ENCODE peak calls at places on chromosomes 13 and 19, in seven cellular contexts. D is body of pancreas, Y is astrocyte, T is adrenal gland, M is osteoblast, E is left ventricle myocardium inferior, Q is Peyer's patch. W is an unnamed sample.

GRCh38 chr19:18663940-18664530 is 19.4 kb upstream of the CRTC1 start:
- DNase-seq in Q (no peak), M (peak; percentile 52), T (no peak), D (no peak), Y (no peak), E (no peak), W (no peak)

GRCh38 chr13:99590519-99591011 is 89.3 kb downstream of the TM9SF2 start:
- DNase-seq in Y (peak; percentile 55), Q (no peak), E (no peak), D (no peak), M (no peak), T (no peak), W (no peak)

GRCh38 chr13:97395437-97396136 is 38.4 kb upstream of the RAP2A start:
- DNase-seq in T (no peak), E (no peak), Y (peak; percentile 37), D (no peak), M (no peak), Q (no peak), W (no peak)

GRCh38 chr19:33385956-33386355 is 12.4 kb downstream of the CEBPG start:
- DNase-seq in M (peak; percentile 25), Q (no peak), D (no peak), E (peak; percentile 60), Y (no peak), T (peak; percentile 74), W (no peak)

GRCh38 chr13:39684531-39685137 is 29.2 kb downstream of the COG6 start:
- DNase-seq in T (no peak), Y (peak; percentile 37), D (no peak), E (no peak), Q (no peak), M (peak; percentile 65), W (no peak)

GRCh38 chr19:10086904-10087256 is 763 bp downstream of the SHFL start:
- DNase-seq in D (no peak), M (peak; percentile 85), T (no peak), Y (no peak), Q (no peak), E (no peak), W (no peak)

GRCh38 chr19:13014101-13014920 is 19.0 kb downstream of the NFIX start:
- DNase-seq in T (no peak), E (no peak), D (no peak), Q (no peak), M (peak; percentile 95), Y (no peak), W (no peak)

GRCh38 chr19:54299126-54299498 is 13.9 kb downstream of the LILRA5 start:
- DNase-seq in D (no peak), T (no peak), E (no peak), Q (no peak), Y (no peak), M (no peak), W (no peak)

GRCh38 chr13:105165449-105166125 is 1369.9 kb downstream of the EFNB2 start:
- DNase-seq in M (peak; percentile 29), Y (no peak), T (no peak), D (no peak), E (no peak), Q (no peak), W (peak; percentile 54)

GRCh38 chr13:106507560-106508274 is 27.7 kb downstream of the EFNB2 start:
- DNase-seq in Q (no peak), E (no peak), D (no peak), T (no peak), M (peak; percentile 84), Y (peak; percentile 99), W (no peak)

GRCh38 chr19:16587031-16588023 is 15.1 kb upstream of the SLC35E1 start:
- DNase-seq in E (no peak), D (peak; percentile 34), Q (peak; percentile 92), Y (peak; percentile 58), T (no peak), M (peak; percentile 88), W (peak; percentile 44)

GRCh38 chr19:49499030-49499670 is 2.9 kb downstream of the RPS11 start:
- DNase-seq in T (peak; percentile 68), M (peak; percentile 56), Y (no peak), E (no peak), Q (no peak), D (no peak), W (no peak)

GRCh38 chr13:99859178-99860177 is 112.1 kb downstream of the ZIC5 start:
- DNase-seq in Y (no peak), M (no peak), E (no peak), D (no peak), T (no peak), Q (no peak), W (no peak)

GRCh38 chr19:19137556-19138109 is 645 bp downstream of the TMEM161A start:
- DNase-seq in Y (no peak), Q (no peak), E (no peak), M (peak; percentile 41), D (no peak), T (no peak), W (no peak)

GRCh38 chr19:6092329-6093286 is 17.7 kb downstream of the RFX2 start:
- DNase-seq in D (peak; percentile 81), Y (peak; percentile 84), E (peak; percentile 84), Q (peak; percentile 91), T (peak; percentile 92), M (peak; percentile 85), W (peak; percentile 87)
- H3K4me1 ChIP-seq in D (peaks cover 10% of the 10 kb centered on the region), Y (peaks cover 31% of the 10 kb centered on the region), E (peaks cover 45% of the 10 kb centered on the region), Q (peaks cover 38% of the 10 kb centered on the region), T (peaks cover 19% of the 10 kb centered on the region), M (peaks cover 33% of the 10 kb centered on the region), W (peaks cover 6% of the 10 kb centered on the region)

GRCh38 chr19:5436101-5436947 is 18.9 kb upstream of the ZNRF4 start:
- DNase-seq in E (no peak), M (peak; percentile 97), Y (peak; percentile 91), Q (no peak), D (no peak), T (no peak), W (no peak)
- H3K4me3 ChIP-seq in E (no peak overlapping the region), M (peak overlapping the region; percentile 35), Y (peak overlapping the region; percentile 29), Q (no peak overlapping the region), D (no peak overlapping the region), T (no peak overlapping the region), W (no peak overlapping the region)

DNA sequence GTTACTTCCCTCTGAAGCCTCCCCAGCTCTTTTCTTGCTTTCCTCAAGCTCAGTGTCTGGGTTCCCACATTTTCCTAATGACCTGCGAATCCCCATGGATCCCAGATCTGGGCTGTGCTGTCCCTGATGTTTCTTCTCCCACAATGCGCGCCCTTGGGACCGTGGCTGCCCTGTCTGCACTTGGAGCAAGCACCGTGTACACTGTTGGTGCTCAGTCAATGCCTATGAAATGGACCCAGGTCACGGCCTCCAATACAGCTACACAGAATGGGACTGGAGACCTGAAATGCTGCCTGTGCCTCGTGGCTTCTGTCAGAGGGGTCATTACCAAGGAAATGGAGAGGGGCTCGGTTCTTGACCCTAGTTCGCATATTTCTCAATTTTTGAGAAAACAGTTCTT is 160.1 kb upstream of the SOX1 start:
- DNase-seq in E (no peak), Q (peak; percentile 24), D (no peak), Y (no peak), T (no peak), M (no peak), W (no peak)
- H3K9me3 ChIP-seq in E (no peaks in the 10 kb centered on the region), Q (no peaks in the 10 kb centered on the region), D (no peaks in the 10 kb centered on the region), Y (peaks cover 3% of the 10 kb centered on the region), T (no peaks in the 10 kb centered on the region), M (no peaks in the 10 kb centered on the region), W (no peaks in the 10 kb centered on the region)

DNA sequence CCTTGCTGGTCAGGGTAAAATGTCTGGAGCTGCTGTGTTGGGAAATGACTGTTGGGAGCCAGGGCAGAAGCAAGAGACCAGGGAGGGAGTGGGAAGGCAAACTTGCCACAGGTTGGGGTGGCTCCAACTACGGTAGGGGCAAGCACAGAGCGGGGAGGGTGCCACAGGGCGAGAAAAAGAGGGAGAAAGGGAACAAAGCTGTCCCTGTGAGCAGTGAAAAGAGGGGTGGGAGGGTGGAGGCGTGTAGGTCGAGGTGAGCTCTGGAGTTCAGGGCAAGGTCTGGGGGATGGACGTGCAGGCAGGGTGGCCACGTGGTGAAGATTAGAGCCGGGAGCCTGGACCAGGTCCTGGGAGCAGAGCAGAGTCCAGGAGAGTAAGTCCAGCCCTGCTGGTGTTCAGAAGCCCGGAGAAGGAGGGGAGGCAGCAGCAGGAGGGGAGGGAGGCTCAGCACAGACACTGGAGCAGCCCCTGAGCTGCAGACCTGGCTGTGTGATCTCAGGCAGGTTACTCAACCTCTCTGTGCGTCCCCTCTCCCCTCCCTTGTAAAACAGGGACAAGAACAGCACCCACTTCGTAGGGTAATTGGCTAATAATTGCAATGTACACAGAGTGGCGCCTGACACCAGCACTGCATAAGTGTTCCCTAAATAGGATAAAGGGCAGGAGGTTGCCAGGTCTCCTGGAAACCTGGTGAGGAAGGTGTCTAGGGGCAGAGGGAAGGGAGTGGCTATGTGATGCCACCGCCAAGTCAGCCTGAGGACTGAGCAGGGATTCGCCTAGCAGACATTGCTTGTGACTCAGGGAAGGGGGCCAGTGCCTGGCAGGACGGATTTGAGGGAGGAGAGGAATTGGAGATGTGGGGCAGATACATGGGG is 3.2 kb upstream of the POLR2E start:
- DNase-seq in D (no peak), Y (no peak), Q (peak; percentile 79), M (no peak), E (no peak), T (peak; percentile 64), W (peak; percentile 68)
- H3K4me1 ChIP-seq in D (peaks cover 47% of the 10 kb centered on the region), Y (peaks cover 46% of the 10 kb centered on the region), Q (peaks cover 72% of the 10 kb centered on the region), M (peaks cover 47% of the 10 kb centered on the region), E (peaks cover 78% of the 10 kb centered on the region), T (peaks cover 40% of the 10 kb centered on the region), W (peaks cover 21% of the 10 kb centered on the region)

GRCh38 chr13:73429691-73430090 is 370.9 kb downstream of the KLF5 start:
- DNase-seq in T (no peak), E (no peak), Y (peak; percentile 81), M (no peak), Q (no peak), D (no peak), W (no peak)

GRCh38 chr13:73428706-73429105 is 369.9 kb downstream of the KLF5 start:
- DNase-seq in Q (no peak), E (no peak), T (no peak), M (no peak), D (no peak), Y (no peak), W (no peak)

GRCh38 chr13:73433893-73434292 is 375.1 kb downstream of the KLF5 start:
- DNase-seq in M (no peak), D (no peak), Y (no peak), Q (no peak), E (no peak), T (no peak), W (no peak)

GRCh38 chr13:73422973-73423372 is 364.2 kb downstream of the KLF5 start:
- DNase-seq in Y (no peak), T (no peak), Q (peak; percentile 50), E (no peak), M (no peak), D (no peak), W (no peak)

DNA sequence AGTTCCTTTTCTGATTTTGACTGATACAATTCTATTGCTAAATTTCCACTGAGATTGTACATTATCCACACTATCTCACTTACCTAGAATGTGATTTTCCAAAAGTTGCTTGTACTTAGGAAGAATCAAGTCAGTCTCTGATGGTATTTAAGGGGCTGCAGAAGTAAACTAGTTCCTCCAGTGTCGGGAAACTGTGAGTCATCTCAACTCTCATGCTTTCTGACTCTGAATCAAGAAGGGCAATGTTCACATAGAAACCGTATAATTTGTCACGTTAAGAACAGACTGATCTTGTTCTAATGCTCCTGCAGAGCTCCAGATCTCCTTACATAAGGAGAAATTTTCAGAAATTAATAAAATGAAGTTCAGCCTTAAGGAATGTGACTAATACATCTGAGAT is 369.3 kb downstream of the KLF5 start:
- DNase-seq in D (no peak), M (no peak), E (no peak), Q (no peak), Y (peak; percentile 94), T (no peak), W (no peak)
- H3K4me3 ChIP-seq in D (no peak overlapping the region), M (no peak overlapping the region), E (no peak overlapping the region), Q (no peak overlapping the region), Y (no peak overlapping the region), T (no peak overlapping the region), W (no peak overlapping the region)